ENCODE peak calls at places on chromosomes 4 and X, in five cellular contexts. H, W, P, G and R are unnamed samples.

GRCh38 chr4:86569103-86569870 is 24.8 kb upstream of the PTPN13 start:
- DNase-seq in H (no peak), W (no peak), P (no peak), G (no peak), R (no peak)

GRCh38 chrX:10197597-10198210 is 40.9 kb downstream of the CLCN4 start:
- DNase-seq in H (no peak), W (no peak), P (no peak), G (no peak), R (no peak)

GRCh38 chr4:148007303-148007702 is 275.4 kb downstream of the ARHGAP10 start:
- DNase-seq in H (peak), W (peak), P (no peak), G (peak), R (peak)

GRCh38 chr4:94571720-94572119 is 120.0 kb downstream of the PDLIM5 start:
- DNase-seq in H (no peak), W (no peak), P (no peak), G (no peak), R (no peak)

GRCh38 chr4:181078236-181078635 is 1165.0 kb upstream of the TENM3 start:
- DNase-seq in H (peak), W (peak), P (no peak), G (no peak), R (no peak)

GRCh38 chr4:158316264-158316663 is 106.0 kb downstream of the TMEM144 start:
- DNase-seq in H (no peak), W (peak), P (no peak), G (no peak), R (no peak)

GRCh38 chrX:73563740-73564073 is 710 bp downstream of the CHIC1 start:
- DNase-seq in H (peak), W (no peak), P (no peak), G (peak), R (peak)

GRCh38 chrX:2710041-2710471 is 19.0 kb downstream of the CD99 start:
- DNase-seq in H (peak), W (peak), P (no peak), G (peak), R (peak)

GRCh38 chr4:12975511-12975910 is 508.6 kb downstream of the RAB28 start:
- DNase-seq in H (no peak), W (no peak), P (no peak), G (no peak), R (no peak)

GRCh38 chr4:37983951-37984350 is 23.8 kb downstream of the PTTG2 start:
- DNase-seq in H (peak), W (peak), P (no peak), G (no peak), R (no peak)

GRCh38 chr4:165106518-165106917 is 6.1 kb downstream of the TMEM192 start:
- DNase-seq in H (no peak), W (no peak), P (no peak), G (no peak), R (no peak)

GRCh38 chr4:23171971-23172370 is 479.2 kb downstream of the GBA3 start:
- DNase-seq in H (peak), W (no peak), P (no peak), G (no peak), R (no peak)

GRCh38 chr4:76589872-76590846 is 155.1 kb downstream of the SHROOM3 start:
- DNase-seq in H (peak), W (peak), P (no peak), G (peak), R (no peak)
- H3K4me3 ChIP-seq in H (no peak), W (no peak), P (no peak), G (no peak), R (no peak)

DNA sequence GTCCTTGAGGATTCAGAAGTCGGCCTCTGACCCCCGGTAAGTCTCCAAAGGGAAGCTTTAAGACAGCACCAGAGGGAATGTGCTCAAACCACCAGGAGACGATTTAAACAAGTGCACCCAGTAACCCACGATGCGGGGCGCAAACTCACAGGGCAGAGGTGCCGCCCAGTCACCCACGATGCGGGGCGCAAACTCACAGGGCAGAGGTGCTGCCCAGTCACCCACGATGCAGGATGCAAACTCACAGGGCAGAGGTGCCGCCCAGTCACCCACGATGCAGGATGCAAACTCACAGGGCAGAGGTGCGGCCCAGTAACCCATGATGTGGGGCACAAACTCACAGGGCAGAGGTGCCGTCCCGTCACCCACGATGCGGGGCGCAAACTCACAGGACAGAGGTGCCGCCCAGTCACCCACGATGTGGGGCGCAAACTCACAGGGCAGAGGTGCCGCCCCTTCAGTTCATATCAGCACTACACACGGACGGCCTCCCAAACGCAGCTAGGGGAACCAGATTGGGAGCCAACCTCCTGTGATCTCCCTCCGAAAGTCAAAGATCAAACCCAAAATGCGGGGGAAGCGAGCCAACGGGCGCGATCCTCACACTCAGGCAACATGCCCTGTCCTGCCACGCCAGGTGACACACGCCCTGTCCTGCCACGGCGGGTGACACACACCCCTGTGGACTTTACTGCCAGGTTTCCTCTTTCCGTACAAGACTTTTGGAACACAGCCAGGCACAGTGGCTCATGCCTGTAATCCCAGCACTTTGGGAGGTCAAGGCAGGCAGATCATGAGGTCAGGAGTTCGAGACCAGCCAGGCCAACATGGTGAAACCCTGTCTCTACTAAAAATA is 11.3 kb downstream of the PPP2R3B start:
- DNase-seq in H (no peak), W (no peak), P (no peak), G (no peak), R (no peak)
- H3K4me2 ChIP-seq in H (no peak), W (no peak), P (peak), G (no peak), R (no peak)

DNA sequence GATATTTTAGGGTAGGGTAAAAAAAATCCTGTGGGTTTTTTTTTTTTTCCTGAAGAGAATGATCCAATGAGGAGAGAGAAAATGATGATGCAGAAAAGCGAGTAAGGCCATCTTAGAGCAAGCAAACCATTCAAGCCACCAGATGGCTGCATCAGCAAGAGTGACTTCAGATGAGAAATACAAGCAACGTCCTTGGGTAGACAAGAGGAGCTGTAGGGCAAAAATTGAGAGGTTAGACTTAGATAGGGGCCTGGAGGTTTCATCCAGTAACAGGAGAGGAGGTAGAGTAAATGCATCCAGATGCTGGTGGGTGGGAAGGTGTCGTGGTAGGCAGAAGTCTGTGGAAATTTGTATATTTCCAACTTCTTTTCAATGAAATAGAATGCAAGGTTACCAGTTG is 14.6 kb downstream of the FTHL17 start:
- DNase-seq in H (no peak), W (no peak), P (peak), G (no peak), R (no peak)
- TF ChIP-seq CTCF in H (no peak), W (no peak), P (no peak), G (no peak), R (no peak)

GRCh38 chrX:131288188-131288587 is 918 bp downstream of the IGSF1 start:
- DNase-seq in H (no peak), W (no peak), P (no peak), G (no peak), R (no peak)

GRCh38 chrX:131289527-131289926 is 421 bp upstream of the IGSF1 start:
- DNase-seq in H (no peak), W (no peak), P (no peak), G (no peak), R (no peak)

GRCh38 chrX:131287556-131288179 is 1.4 kb downstream of the IGSF1 start:
- DNase-seq in H (no peak), W (no peak), P (no peak), G (no peak), R (no peak)

DNA sequence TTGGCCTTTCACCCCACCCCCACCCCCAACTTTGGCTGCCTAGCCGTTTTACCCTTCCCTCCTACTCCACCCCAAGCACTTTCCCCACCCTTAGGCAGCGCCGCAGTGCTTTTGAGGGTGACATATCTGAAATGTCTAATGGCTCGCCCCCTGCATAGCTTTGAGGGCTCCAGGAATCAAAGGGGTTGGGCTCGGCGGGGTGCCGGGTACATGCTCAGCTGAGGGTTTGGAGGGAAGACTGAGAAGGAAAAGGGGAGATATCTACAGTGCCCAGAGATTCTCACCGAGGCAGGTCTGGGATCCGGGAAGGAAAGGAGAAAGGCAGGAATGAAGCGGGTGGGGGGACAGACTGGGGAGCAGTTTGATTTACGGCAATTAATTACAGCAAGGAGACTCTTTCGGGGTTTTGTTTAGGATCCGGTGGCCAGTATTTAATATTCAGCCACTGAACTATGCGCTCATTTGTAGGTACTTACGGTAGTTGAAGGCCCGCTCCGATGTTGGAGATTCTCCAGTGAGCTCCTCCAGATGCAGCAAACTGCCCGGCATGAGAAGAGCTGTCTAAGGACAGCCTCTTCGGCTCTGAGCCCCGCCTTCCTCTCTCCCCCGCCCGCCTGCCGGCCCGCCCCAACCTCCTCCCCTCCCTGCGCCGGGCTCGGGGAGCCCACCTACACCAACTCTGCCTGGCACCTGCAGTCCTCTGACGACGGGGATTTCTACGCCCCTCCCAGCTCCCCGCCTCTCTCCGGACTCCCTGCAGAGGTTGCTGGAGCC is at the start of gene IGSF1:
- DNase-seq in H (peak), W (no peak), P (no peak), G (no peak), R (no peak)
- H3K4me3 ChIP-seq in H (no peak), W (no peak), P (no peak), G (peak), R (no peak)

GRCh38 chr4:60129740-60130139 is 1070.4 kb upstream of the ADGRL3 start:
- DNase-seq in H (no peak), W (no peak), P (no peak), G (no peak), R (no peak)
- H3K4me2 ChIP-seq in H (no peak), W (no peak), P (no peak), G (no peak), R (no peak)